ENCODE peak calls at places on chromosome 1, in four cellular contexts. M is fibroblast of lung, S is ELR, F is GM19239. A is an unnamed sample.

GRCh38 chr1:94265011-94265422 is 27.6 kb upstream of the ARHGAP29 start:
- DNase-seq in S (no peak), M (no peak), F (no peak), A (no peak)

GRCh38 chr1:66364578-66365391 is 169.2 kb upstream of the SGIP1 start:
- DNase-seq in S (peak; percentile 77), F (no peak), M (no peak), A (no peak)

GRCh38 chr1:114224196-114224907 is 70.7 kb upstream of the SYT6 start:
- DNase-seq in M (peak; percentile 53), F (no peak), S (no peak), A (no peak)

GRCh38 chr1:205013683-205014367 is 29.2 kb upstream of the CNTN2 start:
- DNase-seq in M (no peak), S (no peak), F (no peak), A (no peak)

GRCh38 chr1:234950598-234950997 is 178.0 kb downstream of the TOMM20 start:
- DNase-seq in S (no peak), M (peak; percentile 57), F (no peak), A (no peak)

GRCh38 chr1:22636927-22637326 is 499 bp downstream of the C1QA start:
- DNase-seq in F (no peak), S (no peak), M (no peak), A (no peak)

GRCh38 chr1:192877283-192877886 is 68.5 kb downstream of the RGS2 start:
- DNase-seq in M (peak; percentile 58), S (no peak), F (no peak), A (no peak)

GRCh38 chr1:179877586-179878265 is at the start of gene TOR1AIP2:
- DNase-seq in F (peak; percentile 56), M (peak; percentile 76), S (peak; percentile 87), A (peak; percentile 67)

GRCh38 chr1:2845874-2846273 is 44.4 kb upstream of the TTC34 start:
- DNase-seq in S (no peak), F (no peak), M (no peak), A (no peak)